ENCODE peak calls at places on chromosomes 5 and 9, in ten cellular contexts. S is prostate gland, C is HCT116, F is H1, V is esophagus muscularis mucosa, T is transverse colon, D is suprapubic skin, U is sigmoid colon, O is K562, E is spleen. I is an unnamed sample.
A peak's percentile ranks its signal among the peaks of the same experiment; 100 is the strongest.

GRCh38 chr9:69265891-69266290 is 59.1 kb upstream of the ENTREP1 start:
- DNase-seq in O (no peak), C (no peak), U (no peak), V (no peak), S (no peak), E (no peak), D (no peak), T (no peak), F (no peak), I (no peak)

GRCh38 chr9:110099236-110099741 is 108.7 kb downstream of the C9orf152 start:
- DNase-seq in O (no peak), D (no peak), C (no peak), F (no peak), U (no peak), T (no peak), V (no peak), E (no peak), S (no peak), I (no peak)

GRCh38 chr5:55997742-55998351 is 3.1 kb upstream of the IL6ST start:
- DNase-seq in U (no peak), T (no peak), C (no peak), S (no peak), F (no peak), E (no peak), V (no peak), O (peak; percentile 76), D (no peak), I (no peak)

GRCh38 chr5:148799737-148800527 is 26.5 kb upstream of the ADRB2 start:
- DNase-seq in C (no peak), O (no peak), D (no peak), V (no peak), S (no peak), E (no peak), F (no peak), U (no peak), T (no peak), I (no peak)

GRCh38 chr9:116643691-116644090 is 43.4 kb upstream of the TRIM32 start:
- DNase-seq in S (no peak), D (no peak), V (no peak), E (no peak), C (no peak), F (no peak), U (no peak), O (no peak), T (no peak), I (no peak)

GRCh38 chr5:107518219-107519015 is 152.3 kb downstream of the EFNA5 start:
- DNase-seq in D (no peak), V (no peak), O (no peak), S (no peak), C (no peak), T (no peak), U (no peak), E (no peak), F (no peak), I (no peak)

GRCh38 chr5:145936401-145937131 is at the start of gene SH3RF2:
- DNase-seq in V (no peak), F (peak; percentile 94), T (peak; percentile 91), U (peak; percentile 65), E (no peak), C (peak; percentile 85), S (peak; percentile 49), D (peak; percentile 80), O (peak; percentile 26), I (peak; percentile 73)

GRCh38 chr5:66655395-66656324 is 59.5 kb downstream of the MAST4 start:
- DNase-seq in F (no peak), S (no peak), E (no peak), V (no peak), T (no peak), O (no peak), U (no peak), C (no peak), D (no peak), I (no peak)

GRCh38 chr5:177471610-177472356 is 1.7 kb downstream of the DBN1 start:
- DNase-seq in O (no peak), T (no peak), S (no peak), D (no peak), U (peak; percentile 90), E (no peak), F (no peak), C (no peak), V (no peak), I (no peak)

GRCh38 chr5:177472460-177473441 is 683 bp downstream of the DBN1 start:
- DNase-seq in S (no peak), D (no peak), U (peak; percentile 73), C (no peak), E (peak; percentile 85), O (peak; percentile 60), T (peak; percentile 62), F (no peak), V (no peak), I (peak; percentile 52)

GRCh38 chr5:177474845-177475562 is 1.6 kb upstream of the DBN1 start:
- DNase-seq in F (no peak), C (no peak), S (no peak), V (no peak), E (no peak), O (no peak), T (no peak), D (no peak), U (no peak), I (no peak)

GRCh38 chr5:177474094-177474493 is 660 bp upstream of the DBN1 start:
- DNase-seq in V (no peak), F (no peak), U (peak; percentile 72), T (no peak), O (no peak), C (no peak), D (no peak), S (no peak), E (no peak), I (no peak)

DNA sequence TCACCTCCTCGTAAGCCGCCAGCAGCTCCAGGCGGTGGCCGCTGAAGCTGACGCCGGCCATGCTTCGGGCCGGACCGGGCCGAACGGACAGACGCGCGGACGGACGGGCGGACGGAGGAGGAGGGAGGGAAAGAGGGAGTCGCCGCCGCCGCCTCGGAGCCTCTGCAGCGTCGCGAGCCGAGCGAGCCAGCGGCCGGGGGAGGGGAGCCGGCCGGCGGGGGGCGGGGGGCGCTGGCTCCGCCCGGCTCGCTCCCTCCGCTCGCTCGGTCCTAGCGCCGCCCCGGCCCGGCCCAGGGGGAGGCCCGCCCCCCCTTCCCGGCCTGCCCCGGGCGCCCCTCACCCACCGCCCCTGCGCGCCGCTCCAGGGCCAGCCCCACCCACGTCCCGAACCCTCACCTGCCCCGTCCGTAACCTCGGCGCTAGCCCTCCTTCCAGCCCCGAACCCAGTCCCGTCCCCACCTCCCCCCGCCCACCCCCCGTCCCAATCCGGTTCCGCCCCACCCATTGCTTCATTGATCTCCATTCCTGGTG is at the start of gene DBN1:
- DNase-seq in E (no peak), O (peak; percentile 70), U (peak; percentile 82), C (no peak), T (peak; percentile 46), D (no peak), V (no peak), S (no peak), F (no peak), I (peak; percentile 49)
- TF ChIP-seq POLR2AphosphoS5 in E (peak; percentile 52), O (no peak), U (peak; percentile 54), C (peak; percentile 70), T (peak; percentile 38), D (no peak), V (peak; percentile 78), S (peak; percentile 3), F (peak; percentile 83), I (no peak)

DNA sequence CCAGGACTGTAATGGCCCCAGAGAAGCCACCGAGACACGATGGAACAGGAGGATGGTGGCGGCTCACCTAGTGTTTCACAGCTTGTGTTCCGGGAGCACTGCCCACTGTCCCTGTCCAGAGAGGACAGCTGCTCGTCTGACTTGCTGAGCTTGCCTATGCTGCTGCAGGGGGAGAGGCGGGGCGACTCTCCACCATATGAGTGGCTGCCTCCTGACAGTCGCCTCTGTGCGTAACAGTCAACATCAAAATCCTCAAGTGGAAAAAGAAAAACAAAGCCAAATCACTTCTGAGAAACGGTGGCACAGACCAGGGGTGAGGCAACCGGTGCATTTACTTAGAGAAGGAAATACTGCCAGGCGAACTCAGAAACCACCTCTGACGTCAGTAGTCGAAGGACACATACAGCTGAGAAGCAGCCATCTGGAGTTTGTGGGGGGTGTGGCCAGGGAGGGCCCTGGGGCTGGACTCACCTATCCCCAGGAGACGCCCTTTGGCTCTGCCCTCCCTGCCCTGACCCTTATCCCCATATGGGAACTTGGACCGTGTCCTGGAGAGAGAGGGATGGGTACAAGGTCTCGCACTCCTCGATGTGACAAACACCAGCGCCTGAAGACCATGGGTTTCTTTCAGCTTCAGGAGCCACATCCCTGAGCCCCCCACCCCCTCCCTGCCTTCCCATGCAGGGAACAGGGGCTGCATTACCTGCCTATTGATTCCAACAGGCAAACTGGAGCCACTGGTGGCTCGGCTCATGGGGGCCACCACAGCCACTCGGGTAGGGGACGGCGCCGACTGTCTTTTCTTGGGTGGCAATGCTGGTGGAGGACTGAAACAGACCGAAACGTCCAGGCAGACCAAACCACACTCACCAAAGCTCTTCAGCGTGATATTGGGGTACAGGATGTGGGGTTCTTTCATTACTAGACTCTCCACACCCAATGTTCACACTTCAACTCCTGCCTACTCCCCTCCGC is 82.8 kb downstream of the PRRT1B start:
- DNase-seq in T (peak; percentile 94), V (no peak), O (no peak), E (peak; percentile 88), F (no peak), C (no peak), S (no peak), U (no peak), D (no peak), I (peak; percentile 75)
- TF ChIP-seq POLR2A in T (peak; percentile 79), V (no peak), O (no peak), E (no peak), F (no peak), C (no peak), S (no peak), U (no peak), D (no peak), I (no peak)

GRCh38 chr5:131973089-131973712 is 27.7 kb upstream of the MEIKIN start:
- DNase-seq in F (no peak), D (no peak), S (no peak), C (no peak), T (no peak), O (no peak), U (no peak), V (peak; percentile 90), E (peak; percentile 40), I (no peak)

GRCh38 chr5:131974622-131974955 is 29.1 kb upstream of the MEIKIN start:
- DNase-seq in O (no peak), C (no peak), V (peak; percentile 87), F (no peak), E (no peak), D (peak; percentile 58), S (no peak), T (no peak), U (no peak), I (no peak)

GRCh38 chr5:131976414-131977211 is 31.1 kb upstream of the MEIKIN start:
- DNase-seq in F (no peak), T (no peak), U (peak; percentile 37), O (no peak), D (peak; percentile 44), S (no peak), C (no peak), E (peak; percentile 44), V (no peak), I (peak; percentile 10)

GRCh38 chr5:131974956-131975726 is 29.7 kb upstream of the MEIKIN start:
- DNase-seq in D (peak; percentile 68), V (peak; percentile 66), S (no peak), C (no peak), T (no peak), U (no peak), E (no peak), O (no peak), F (no peak), I (no peak)

DNA sequence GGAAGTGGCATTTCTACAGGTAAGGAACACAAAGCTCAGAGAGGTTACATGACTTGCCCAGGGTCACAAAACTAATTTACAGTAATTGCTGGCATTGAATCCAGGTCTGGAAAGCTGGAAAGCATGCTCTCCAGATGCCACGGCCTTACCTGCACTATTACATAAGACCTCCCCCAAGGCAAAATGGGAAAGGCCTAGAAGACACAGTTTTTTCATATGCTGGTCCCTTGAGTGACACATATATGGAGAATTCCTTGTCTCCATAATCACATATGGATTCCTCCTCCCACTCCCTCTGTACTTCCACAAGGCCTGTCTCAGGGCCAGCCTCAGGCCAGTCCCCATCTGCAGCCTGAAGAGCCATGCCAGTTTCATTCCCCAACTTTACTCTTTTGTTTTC is 28.5 kb upstream of the MEIKIN start:
- DNase-seq in O (no peak), V (no peak), T (no peak), E (no peak), F (no peak), U (no peak), S (no peak), D (no peak), C (no peak), I (no peak)
- TF ChIP-seq POLR2AphosphoS5 in O (no peak), V (no peak), T (no peak), E (no peak), F (no peak), U (no peak), S (no peak), D (no peak), C (no peak), I (no peak)

DNA sequence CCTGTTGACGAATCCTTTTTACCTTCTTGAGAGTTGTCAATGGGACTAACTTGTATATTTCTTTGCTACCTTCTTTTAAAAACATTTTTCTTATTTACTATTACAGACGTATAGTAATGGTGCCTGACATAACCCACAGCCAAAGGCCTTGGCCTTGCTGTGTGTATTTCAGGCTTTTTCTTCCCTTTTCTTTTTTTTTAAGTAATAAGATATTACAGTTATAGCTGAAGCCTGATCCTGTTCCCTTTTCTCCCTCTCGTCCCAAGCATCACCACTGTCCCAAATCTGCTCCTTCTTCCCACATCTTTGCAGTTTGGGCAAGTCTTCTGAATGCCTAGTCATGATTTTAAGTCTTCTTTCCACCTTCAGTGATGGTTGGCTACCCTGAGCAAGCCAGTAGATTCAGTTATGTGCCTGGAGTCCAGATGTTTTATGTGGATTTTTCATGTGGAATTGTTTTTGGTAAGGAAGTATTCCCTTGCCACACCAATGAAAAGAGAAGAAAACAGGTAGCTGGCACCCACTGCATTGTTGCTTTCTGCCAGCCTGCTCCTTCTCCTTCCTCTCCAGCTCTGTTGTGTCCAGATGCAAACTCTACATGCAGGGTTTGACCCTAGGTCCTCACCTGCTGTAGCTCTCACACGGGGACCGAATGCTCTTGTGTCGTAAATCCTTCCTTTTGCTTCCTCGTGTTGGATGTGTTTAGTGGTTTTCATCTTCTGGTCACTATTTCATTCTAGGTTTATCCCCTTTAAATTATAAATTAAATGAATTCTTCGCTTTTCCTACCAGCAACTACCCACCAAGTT is 26.5 kb downstream of the ABL1 start:
- DNase-seq in U (no peak), S (no peak), O (no peak), E (no peak), D (peak; percentile 20), V (no peak), C (no peak), T (no peak), F (no peak), I (no peak)
- TF ChIP-seq POLR2A in U (no peak), S (no peak), O (no peak), E (no peak), D (no peak), V (no peak), C (no peak), T (no peak), F (no peak), I (no peak)

I was measured in stomach.